ENCODE peak calls at places on chromosomes 1 and 21, in four cellular contexts. K is upper lobe of right lung, W is right lobe of liver, M is HepG2. F is an unnamed sample.

GRCh38 chr1:231092380-231092779 is 52.3 kb upstream of the FAM89A start:
- DNase-seq in K (no peak), W (no peak), M (no peak), F (no peak)

GRCh38 chr1:201614262-201615015 is 75.5 kb downstream of the NAV1 start:
- DNase-seq in K (peak; percentile 69), W (no peak), M (no peak), F (no peak)

GRCh38 chr21:32329331-32329730 is 30.7 kb downstream of the MRAP start:
- DNase-seq in K (no peak), W (no peak), M (no peak), F (no peak)

GRCh38 chr1:26034504-26035202 is 11.3 kb downstream of the SLC30A2 start:
- DNase-seq in K (no peak), W (no peak), M (no peak), F (no peak)

GRCh38 chr21:45309069-45309521 is 21.4 kb upstream of the POFUT2 start:
- DNase-seq in K (peak; percentile 82), W (peak; percentile 72), M (peak; percentile 69), F (no peak)

GRCh38 chr1:241675983-241676382 is 23.9 kb downstream of the WDR64 start:
- DNase-seq in K (no peak), W (no peak), M (no peak), F (no peak)

GRCh38 chr1:26289158-26290059 is 9.5 kb downstream of the SH3BGRL3 start:
- DNase-seq in K (peak; percentile 85), W (peak; percentile 48), M (no peak), F (no peak)

GRCh38 chr1:185593271-185593670 is 140.9 kb upstream of the HMCN1 start:
- DNase-seq in K (no peak), W (no peak), M (no peak), F (no peak)

GRCh38 chr1:57982852-57983251 is 559.0 kb upstream of the DAB1 start:
- DNase-seq in K (no peak), W (no peak), M (no peak), F (no peak)

GRCh38 chr1:59857679-59858354 is 43.1 kb downstream of the HOOK1 start:
- DNase-seq in K (no peak), W (no peak), M (peak; percentile 20), F (no peak)

GRCh38 chr1:208500379-208500778 is 256.2 kb upstream of the PLXNA2 start:
- DNase-seq in K (no peak), W (no peak), M (no peak), F (no peak)

GRCh38 chr1:151072224-151072623 is 1.7 kb downstream of the GABPB2 start:
- DNase-seq in K (no peak), W (no peak), M (no peak), F (no peak)

GRCh38 chr1:192907545-192908243 is 98.9 kb downstream of the RGS2 start:
- DNase-seq in K (no peak), W (no peak), M (no peak), F (no peak)

GRCh38 chr1:24295547-24295946 is 23.6 kb upstream of the GRHL3 start:
- DNase-seq in K (no peak), W (no peak), M (no peak), F (no peak)

GRCh38 chr1:94544706-94545490 is 3.3 kb upstream of the F3 start:
- DNase-seq in K (no peak), W (no peak), M (no peak), F (no peak)

GRCh38 chr1:43492816-43493215 is 37.9 kb upstream of the PTPRF start:
- DNase-seq in K (no peak), W (no peak), M (no peak), F (no peak)

GRCh38 chr1:63868220-63868897 is 94.5 kb downstream of the ROR1 start:
- DNase-seq in K (no peak), W (no peak), M (no peak), F (no peak)

GRCh38 chr1:43274804-43275180 is 5.0 kb downstream of the TMEM125 start:
- DNase-seq in K (peak; percentile 54), W (peak; percentile 36), M (no peak), F (no peak)

GRCh38 chr1:3313579-3313955 is 140.9 kb upstream of the ARHGEF16 start:
- DNase-seq in K (peak; percentile 89), W (no peak), M (no peak), F (peak; percentile 64)

GRCh38 chr1:204829133-204829532 is 41.5 kb upstream of the NFASC start:
- DNase-seq in K (no peak), W (no peak), M (no peak), F (no peak)

GRCh38 chr21:36704958-36705678 is 6.2 kb downstream of the SIM2 start:
- DNase-seq in K (no peak), W (no peak), M (no peak), F (no peak)

GRCh38 chr1:32349211-32349708 is 13.0 kb downstream of the FAM229A start:
- DNase-seq in K (peak; percentile 68), W (peak; percentile 70), M (peak; percentile 74), F (no peak)

GRCh38 chr1:187842406-187843165 is 1013.8 kb downstream of the PLA2G4A start:
- DNase-seq in K (no peak), W (no peak), M (no peak), F (no peak)

GRCh38 chr21:39869141-39869818 is 2.0 kb downstream of the PCP4 start:
- DNase-seq in K (no peak), W (no peak), M (no peak), F (no peak)
- H3K4me3 ChIP-seq in K (no peak overlapping the region), W (no peak overlapping the region), M (no peak overlapping the region), F (no peak overlapping the region)

GRCh38 chr1:155509064-155509463 is 53.5 kb downstream of the ASH1L start:
- DNase-seq in K (no peak), W (no peak), M (no peak), F (no peak)

GRCh38 chr1:155499263-155499662 is 63.3 kb downstream of the ASH1L start:
- DNase-seq in K (no peak), W (no peak), M (peak; percentile 14), F (no peak)

GRCh38 chr1:155507960-155508359 is 54.6 kb downstream of the ASH1L start:
- DNase-seq in K (no peak), W (no peak), M (no peak), F (no peak)

GRCh38 chr1:155499953-155500621 is 62.5 kb downstream of the ASH1L start:
- DNase-seq in K (no peak), W (no peak), M (no peak), F (no peak)

GRCh38 chr1:155504207-155504606 is 58.4 kb downstream of the ASH1L start:
- DNase-seq in K (no peak), W (no peak), M (peak; percentile 32), F (no peak)
- TF ChIP-seq CTCF in K (peak; percentile 38), W (peak; percentile 42), M (peak; percentile 31), F (no peak)

DNA sequence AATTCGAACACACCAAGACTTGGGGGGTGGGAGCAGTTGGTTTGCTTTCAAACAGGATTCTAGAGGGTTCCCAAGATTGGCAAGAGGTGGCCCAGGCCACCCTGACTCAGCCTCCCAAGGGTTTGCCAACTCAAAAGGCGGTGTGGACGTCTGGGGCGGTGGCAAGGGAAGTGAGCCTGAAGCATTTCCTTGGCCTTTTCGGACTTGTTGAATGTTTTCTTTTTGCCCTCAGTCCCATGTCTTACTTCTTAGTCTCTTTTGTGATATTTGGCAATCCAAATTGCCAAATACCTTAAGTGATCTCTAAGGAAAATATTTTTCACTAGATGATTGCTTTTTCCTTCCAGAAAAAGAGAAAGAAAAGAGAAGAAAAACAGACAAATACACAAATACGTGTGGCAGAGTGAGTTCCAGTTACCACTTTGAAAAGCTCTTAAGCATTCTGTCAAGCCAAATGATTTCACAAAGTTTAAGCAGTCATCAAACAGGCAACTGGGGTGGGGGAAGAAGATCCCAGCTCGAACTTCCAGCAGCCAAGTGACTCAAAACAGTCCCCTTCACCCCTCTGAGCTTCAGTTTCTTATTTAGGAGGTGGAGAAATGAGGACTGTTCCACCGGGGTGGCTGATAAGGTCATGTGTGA is 374.6 kb upstream of the USP24 start:
- DNase-seq in K (no peak), W (no peak), M (no peak), F (no peak)
- H3K4me3 ChIP-seq in K (no peak overlapping the region), W (no peak overlapping the region), M (no peak overlapping the region), F (no peak overlapping the region)

GRCh38 chr1:220685879-220686278 is 4.3 kb upstream of the C1orf115 start:
- DNase-seq in K (no peak), W (no peak), M (peak; percentile 53), F (no peak)
- TF ChIP-seq CTCF in K (no peak), W (no peak), M (no peak), F (no peak)